ENCODE peak calls at places on chromosomes 12 and 14, in seven cellular contexts. One of them, this sample, is unnamed.

GRCh38 chr14:65491274-65491673 is 78.7 kb downstream of the FUT8 start:
- DNase-seq in neural crest cell: no peak
- DNase-seq in fibroblast of lung: no peak
- DNase-seq in foreskin fibroblast: no peak
- DNase-seq in cardiac fibroblast: no peak
- DNase-seq in AG04450: no peak
- DNase-seq in heart left ventricle: no peak
- DNase-seq in this sample: no peak

GRCh38 chr14:100871234-100872186 is 32.0 kb downstream of the RTL1 start:
- DNase-seq in heart left ventricle: no peak
- DNase-seq in cardiac fibroblast: peak
- DNase-seq in neural crest cell: no peak
- DNase-seq in fibroblast of lung: peak
- DNase-seq in foreskin fibroblast: peak
- DNase-seq in AG04450: no peak
- DNase-seq in this sample: no peak

GRCh38 chr12:95739561-95740313 is 50.8 kb downstream of the NTN4 start:
- DNase-seq in fibroblast of lung: no peak
- DNase-seq in neural crest cell: no peak
- DNase-seq in AG04450: no peak
- DNase-seq in foreskin fibroblast: no peak
- DNase-seq in heart left ventricle: peak
- DNase-seq in cardiac fibroblast: no peak
- DNase-seq in this sample: no peak

GRCh38 chr12:85191-85666 is 18.7 kb downstream of the IQSEC3 start:
- DNase-seq in foreskin fibroblast: no peak
- DNase-seq in AG04450: no peak
- DNase-seq in neural crest cell: no peak
- DNase-seq in fibroblast of lung: no peak
- DNase-seq in cardiac fibroblast: no peak
- DNase-seq in heart left ventricle: no peak
- DNase-seq in this sample: no peak

GRCh38 chr12:94832780-94833760 is 170.4 kb downstream of the NDUFA12 start:
- DNase-seq in cardiac fibroblast: peak
- DNase-seq in AG04450: no peak
- DNase-seq in heart left ventricle: peak
- DNase-seq in neural crest cell: no peak
- DNase-seq in foreskin fibroblast: peak
- DNase-seq in fibroblast of lung: peak
- DNase-seq in this sample: no peak

GRCh38 chr14:21072102-21072501 is 2.0 kb downstream of the ARHGEF40 start:
- DNase-seq in neural crest cell: no peak
- DNase-seq in cardiac fibroblast: peak
- DNase-seq in fibroblast of lung: peak
- DNase-seq in foreskin fibroblast: peak
- DNase-seq in AG04450: peak
- DNase-seq in heart left ventricle: no peak
- DNase-seq in this sample: peak

GRCh38 chr12:6941267-6941666 is 2.3 kb upstream of the RNU7-1 start:
- DNase-seq in fibroblast of lung: no peak
- DNase-seq in foreskin fibroblast: no peak
- DNase-seq in cardiac fibroblast: no peak
- DNase-seq in heart left ventricle: no peak
- DNase-seq in neural crest cell: no peak
- DNase-seq in AG04450: no peak
- DNase-seq in this sample: no peak

GRCh38 chr12:125125271-125125670 is 60.0 kb downstream of the AACS start:
- DNase-seq in AG04450: no peak
- DNase-seq in foreskin fibroblast: no peak
- DNase-seq in fibroblast of lung: no peak
- DNase-seq in heart left ventricle: no peak
- DNase-seq in cardiac fibroblast: no peak
- DNase-seq in neural crest cell: no peak
- DNase-seq in this sample: no peak

GRCh38 chr14:23056956-23057756 is at the start of gene CDH24:
- DNase-seq in AG04450: no peak
- DNase-seq in fibroblast of lung: peak
- DNase-seq in cardiac fibroblast: peak
- DNase-seq in foreskin fibroblast: peak
- DNase-seq in neural crest cell: peak
- DNase-seq in heart left ventricle: peak
- DNase-seq in this sample: no peak

GRCh38 chr12:26121841-26122680 is 2.8 kb downstream of the BHLHE41 start:
- DNase-seq in AG04450: no peak
- DNase-seq in heart left ventricle: peak
- DNase-seq in cardiac fibroblast: peak
- DNase-seq in neural crest cell: peak
- DNase-seq in foreskin fibroblast: peak
- DNase-seq in fibroblast of lung: peak
- DNase-seq in this sample: no peak

GRCh38 chr12:1907652-1908611 is 10.5 kb downstream of the CACNA2D4 start:
- DNase-seq in AG04450: no peak
- DNase-seq in foreskin fibroblast: peak
- DNase-seq in neural crest cell: no peak
- DNase-seq in fibroblast of lung: no peak
- DNase-seq in cardiac fibroblast: peak
- DNase-seq in heart left ventricle: no peak
- DNase-seq in this sample: no peak

GRCh38 chr12:27497446-27497845 is 26.6 kb upstream of the PPFIBP1 start:
- DNase-seq in foreskin fibroblast: no peak
- DNase-seq in cardiac fibroblast: no peak
- DNase-seq in heart left ventricle: no peak
- DNase-seq in AG04450: no peak
- DNase-seq in neural crest cell: no peak
- DNase-seq in fibroblast of lung: no peak
- DNase-seq in this sample: no peak

GRCh38 chr14:100612879-100613455 is 25.8 kb upstream of the BEGAIN start:
- DNase-seq in foreskin fibroblast: peak
- DNase-seq in AG04450: no peak
- DNase-seq in cardiac fibroblast: no peak
- DNase-seq in fibroblast of lung: no peak
- DNase-seq in neural crest cell: no peak
- DNase-seq in heart left ventricle: peak
- DNase-seq in this sample: no peak

GRCh38 chr14:63088865-63089264 is 43.6 kb upstream of the KCNH5 start:
- DNase-seq in cardiac fibroblast: no peak
- DNase-seq in neural crest cell: no peak
- DNase-seq in heart left ventricle: no peak
- DNase-seq in foreskin fibroblast: no peak
- DNase-seq in fibroblast of lung: no peak
- DNase-seq in AG04450: no peak
- DNase-seq in this sample: no peak

GRCh38 chr12:79223761-79224160 is 359.2 kb downstream of the SYT1 start:
- DNase-seq in fibroblast of lung: no peak
- DNase-seq in cardiac fibroblast: no peak
- DNase-seq in neural crest cell: no peak
- DNase-seq in foreskin fibroblast: no peak
- DNase-seq in AG04450: no peak
- DNase-seq in heart left ventricle: no peak
- DNase-seq in this sample: no peak

GRCh38 chr12:16198884-16199283 is 78.6 kb downstream of the SLC15A5 start:
- DNase-seq in fibroblast of lung: no peak
- DNase-seq in AG04450: no peak
- DNase-seq in foreskin fibroblast: no peak
- DNase-seq in heart left ventricle: no peak
- DNase-seq in neural crest cell: no peak
- DNase-seq in cardiac fibroblast: no peak
- DNase-seq in this sample: no peak

GRCh38 chr12:20220339-20220738 is 148.0 kb upstream of the PDE3A start:
- DNase-seq in neural crest cell: no peak
- DNase-seq in heart left ventricle: no peak
- DNase-seq in foreskin fibroblast: peak
- DNase-seq in cardiac fibroblast: peak
- DNase-seq in fibroblast of lung: peak
- DNase-seq in AG04450: no peak
- DNase-seq in this sample: peak

GRCh38 chr12:121787063-121787774 is 6.3 kb downstream of the RHOF start:
- DNase-seq in fibroblast of lung: no peak
- DNase-seq in cardiac fibroblast: no peak
- DNase-seq in neural crest cell: no peak
- DNase-seq in foreskin fibroblast: no peak
- DNase-seq in heart left ventricle: no peak
- DNase-seq in AG04450: no peak
- DNase-seq in this sample: no peak

GRCh38 chr14:57833304-57833703 is 32.6 kb downstream of the SLC35F4 start:
- DNase-seq in foreskin fibroblast: peak
- DNase-seq in fibroblast of lung: peak
- DNase-seq in AG04450: peak
- DNase-seq in cardiac fibroblast: peak
- DNase-seq in neural crest cell: no peak
- DNase-seq in heart left ventricle: no peak
- DNase-seq in this sample: peak

GRCh38 chr12:22014783-22015144 is 31.3 kb upstream of the CMAS start:
- DNase-seq in foreskin fibroblast: peak
- DNase-seq in heart left ventricle: peak
- DNase-seq in cardiac fibroblast: peak
- DNase-seq in AG04450: no peak
- DNase-seq in fibroblast of lung: no peak
- DNase-seq in neural crest cell: no peak
- DNase-seq in this sample: no peak

GRCh38 chr12:40104461-40105264 is 1.2 kb downstream of the SLC2A13 start:
- DNase-seq in cardiac fibroblast: no peak
- DNase-seq in foreskin fibroblast: no peak
- DNase-seq in AG04450: no peak
- DNase-seq in fibroblast of lung: peak
- DNase-seq in neural crest cell: no peak
- DNase-seq in heart left ventricle: no peak
- DNase-seq in this sample: no peak
- TF ChIP-seq CTCF in cardiac fibroblast: no peak
- TF ChIP-seq CTCF in foreskin fibroblast: no peak
- TF ChIP-seq CTCF in AG04450: no peak
- TF ChIP-seq CTCF in fibroblast of lung: no peak
- TF ChIP-seq CTCF in neural crest cell: no peak
- TF ChIP-seq CTCF in heart left ventricle: no peak
- TF ChIP-seq CTCF in this sample: no peak

GRCh38 chr12:104578453-104578852 is 121.7 kb downstream of the CHST11 start:
- DNase-seq in heart left ventricle: no peak
- DNase-seq in cardiac fibroblast: peak
- DNase-seq in AG04450: no peak
- DNase-seq in neural crest cell: no peak
- DNase-seq in fibroblast of lung: peak
- DNase-seq in foreskin fibroblast: peak
- DNase-seq in this sample: no peak

GRCh38 chr12:104576178-104576778 is 119.5 kb downstream of the CHST11 start:
- DNase-seq in AG04450: no peak
- DNase-seq in heart left ventricle: no peak
- DNase-seq in foreskin fibroblast: no peak
- DNase-seq in fibroblast of lung: no peak
- DNase-seq in cardiac fibroblast: no peak
- DNase-seq in neural crest cell: no peak
- DNase-seq in this sample: no peak

GRCh38 chr12:104576980-104577925 is 120.5 kb downstream of the CHST11 start:
- DNase-seq in heart left ventricle: no peak
- DNase-seq in AG04450: peak
- DNase-seq in neural crest cell: no peak
- DNase-seq in fibroblast of lung: peak
- DNase-seq in cardiac fibroblast: peak
- DNase-seq in foreskin fibroblast: peak
- DNase-seq in this sample: no peak

GRCh38 chr12:104571328-104571727 is 114.6 kb downstream of the CHST11 start:
- DNase-seq in AG04450: no peak
- DNase-seq in neural crest cell: no peak
- DNase-seq in foreskin fibroblast: no peak
- DNase-seq in heart left ventricle: no peak
- DNase-seq in cardiac fibroblast: no peak
- DNase-seq in fibroblast of lung: no peak
- DNase-seq in this sample: no peak

DNA sequence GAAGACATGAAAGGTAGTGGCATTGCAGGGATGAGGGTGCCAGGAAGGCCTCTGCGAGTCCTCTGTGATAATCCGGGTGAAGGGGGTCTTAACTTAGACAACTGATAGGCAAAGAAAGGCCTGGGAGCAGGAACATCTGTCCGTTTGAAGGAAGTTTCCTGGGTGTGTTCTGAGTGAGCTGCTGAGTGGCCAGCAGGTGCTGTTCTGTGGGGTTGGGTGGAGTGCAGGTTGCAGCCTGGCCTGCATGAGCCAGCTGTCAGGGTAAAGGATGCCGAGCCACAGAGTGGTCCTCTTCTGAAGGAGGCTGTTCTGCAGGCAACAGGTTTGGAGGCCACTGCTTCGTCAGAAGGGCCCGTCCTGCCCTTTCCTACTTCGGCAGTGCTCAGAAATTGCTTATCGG is 118.7 kb downstream of the CHST11 start:
- DNase-seq in neural crest cell: no peak
- DNase-seq in fibroblast of lung: no peak
- DNase-seq in cardiac fibroblast: no peak
- DNase-seq in heart left ventricle: no peak
- DNase-seq in foreskin fibroblast: no peak
- DNase-seq in AG04450: no peak
- DNase-seq in this sample: no peak
- TF ChIP-seq CTCF in neural crest cell: no peak
- TF ChIP-seq CTCF in fibroblast of lung: no peak
- TF ChIP-seq CTCF in cardiac fibroblast: no peak
- TF ChIP-seq CTCF in heart left ventricle: no peak
- TF ChIP-seq CTCF in foreskin fibroblast: no peak
- TF ChIP-seq CTCF in AG04450: no peak
- TF ChIP-seq CTCF in this sample: no peak

GRCh38 chr14:75147423-75148071 is 20.7 kb upstream of the NEK9 start:
- DNase-seq in cardiac fibroblast: peak
- DNase-seq in fibroblast of lung: peak
- DNase-seq in heart left ventricle: peak
- DNase-seq in neural crest cell: peak
- DNase-seq in foreskin fibroblast: peak
- DNase-seq in AG04450: no peak
- DNase-seq in this sample: peak
- TF ChIP-seq CTCF in cardiac fibroblast: peak
- TF ChIP-seq CTCF in fibroblast of lung: peak
- TF ChIP-seq CTCF in heart left ventricle: peak
- TF ChIP-seq CTCF in neural crest cell: peak
- TF ChIP-seq CTCF in foreskin fibroblast: peak
- TF ChIP-seq CTCF in AG04450: peak
- TF ChIP-seq CTCF in this sample: peak

DNA sequence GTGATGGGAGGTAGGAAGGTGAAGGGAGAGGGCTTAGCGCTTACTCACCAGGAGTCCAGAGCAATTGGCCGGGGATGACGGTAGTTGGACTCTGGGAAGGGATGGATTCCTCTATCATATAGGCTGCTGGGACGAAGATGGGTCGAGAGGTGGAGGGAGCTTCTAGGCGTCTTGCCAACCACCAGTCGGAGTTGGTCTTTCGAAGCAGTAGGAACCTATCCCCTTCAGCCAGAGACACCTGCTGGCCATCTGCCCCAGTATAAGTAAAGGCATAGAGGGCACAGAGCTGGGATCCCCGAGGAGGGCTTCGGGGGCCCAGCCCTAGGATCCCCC is 657 bp downstream of the ARHGAP9 start:
- DNase-seq in fibroblast of lung: no peak
- DNase-seq in neural crest cell: no peak
- DNase-seq in heart left ventricle: no peak
- DNase-seq in cardiac fibroblast: no peak
- DNase-seq in AG04450: no peak
- DNase-seq in foreskin fibroblast: no peak
- DNase-seq in this sample: no peak
- TF ChIP-seq CTCF in fibroblast of lung: no peak
- TF ChIP-seq CTCF in neural crest cell: no peak
- TF ChIP-seq CTCF in heart left ventricle: no peak
- TF ChIP-seq CTCF in cardiac fibroblast: no peak
- TF ChIP-seq CTCF in AG04450: no peak
- TF ChIP-seq CTCF in foreskin fibroblast: no peak
- TF ChIP-seq CTCF in this sample: no peak

GRCh38 chr12:45598761-45599160 is 130.7 kb upstream of the ARID2 start:
- DNase-seq in cardiac fibroblast: no peak
- DNase-seq in heart left ventricle: no peak
- DNase-seq in foreskin fibroblast: peak
- DNase-seq in AG04450: no peak
- DNase-seq in fibroblast of lung: no peak
- DNase-seq in neural crest cell: no peak
- DNase-seq in this sample: no peak
- TF ChIP-seq CTCF in cardiac fibroblast: no peak
- TF ChIP-seq CTCF in heart left ventricle: no peak
- TF ChIP-seq CTCF in foreskin fibroblast: no peak
- TF ChIP-seq CTCF in AG04450: no peak
- TF ChIP-seq CTCF in fibroblast of lung: no peak
- TF ChIP-seq CTCF in neural crest cell: no peak
- TF ChIP-seq CTCF in this sample: no peak

This sample was measured in AG09319.